ENCODE peak calls at places on chromosomes 1 and 21, in five cellular contexts. M, K, X, B and I are unnamed samples.
A peak's percentile ranks its signal among the peaks of the same experiment; 100 is the strongest.

GRCh38 chr1:45146833-45147232 is 59.6 kb downstream of the ZSWIM5 start:
- DNase-seq in B (no peak), X (no peak), M (no peak), K (no peak), I (no peak)

GRCh38 chr1:114002492-114003290 is 23.4 kb downstream of the OLFML3 start:
- DNase-seq in X (no peak), B (no peak), M (no peak), K (no peak), I (no peak)

GRCh38 chr1:161720341-161720887 is 930 bp upstream of the FCRLB start:
- DNase-seq in B (no peak), X (no peak), M (no peak), K (no peak), I (no peak)

GRCh38 chr1:178774263-178774662 is 49.2 kb downstream of the RALGPS2 start:
- DNase-seq in M (no peak), K (peak; percentile 21), B (no peak), X (peak; percentile 61), I (no peak)

GRCh38 chr1:62720946-62721554 is 32.9 kb upstream of the DOCK7 start:
- DNase-seq in X (no peak), K (no peak), M (no peak), B (no peak), I (no peak)

GRCh38 chr1:92324784-92325183 is 25.9 kb downstream of the RPAP2 start:
- DNase-seq in B (no peak), M (no peak), X (no peak), K (no peak), I (no peak)

GRCh38 chr1:27314169-27314568 is 7.8 kb upstream of the TMEM222 start:
- DNase-seq in M (no peak), K (no peak), B (no peak), X (no peak), I (no peak)

GRCh38 chr1:8666394-8667167 is 150.9 kb downstream of the RERE start:
- DNase-seq in X (no peak), B (no peak), M (no peak), K (no peak), I (no peak)

GRCh38 chr1:33721416-33721815 is 142.5 kb upstream of the HMGB4 start:
- DNase-seq in K (no peak), M (no peak), B (no peak), X (no peak), I (no peak)

GRCh38 chr1:232393010-232393833 is 236.7 kb downstream of the SIPA1L2 start:
- DNase-seq in B (no peak), M (no peak), X (no peak), K (no peak), I (no peak)

GRCh38 chr1:1187938-1188337 is 14.3 kb downstream of the TTLL10 start:
- DNase-seq in K (no peak), X (no peak), B (no peak), M (no peak), I (no peak)

GRCh38 chr1:231636157-231636556 is 9.6 kb downstream of the DISC1 start:
- DNase-seq in X (no peak), B (no peak), M (no peak), K (peak; percentile 31), I (no peak)

GRCh38 chr1:25676488-25676887 is 59.9 kb downstream of the MAN1C1 start:
- DNase-seq in B (peak; percentile 8), X (no peak), M (no peak), K (no peak), I (no peak)

GRCh38 chr1:156298852-156299357 is at the start of gene VHLL:
- DNase-seq in B (no peak), M (no peak), X (no peak), K (no peak), I (no peak)

GRCh38 chr1:23792151-23792945 is 1.4 kb downstream of the LYPLA2 start:
- DNase-seq in B (no peak), K (no peak), X (no peak), M (no peak), I (no peak)
- H3K27ac ChIP-seq in B (peak overlapping the region; percentile 58), K (peak overlapping the region; percentile 98), X (no peak overlapping the region), M (peak overlapping the region; percentile 75), I (no peak overlapping the region)

DNA sequence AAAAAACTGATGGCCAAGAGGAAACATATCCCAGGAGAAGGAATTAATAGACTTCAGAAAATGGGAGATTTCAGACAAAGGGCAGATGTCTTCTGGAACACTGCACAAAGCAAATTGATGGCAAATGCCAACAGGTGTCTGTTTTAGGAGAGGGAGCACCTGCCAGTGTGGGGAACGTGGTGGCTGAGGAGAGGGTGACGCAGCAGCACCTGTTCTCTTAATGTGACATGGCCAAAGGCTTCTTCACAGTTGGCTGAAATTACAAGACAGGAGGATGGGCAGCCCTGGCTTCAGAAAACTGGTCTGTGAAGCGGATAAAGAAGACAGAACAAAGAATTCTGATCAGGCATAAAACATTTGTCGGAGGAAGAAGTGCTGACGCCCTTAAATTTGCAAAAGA is 178.7 kb upstream of the RUNX1 start:
- DNase-seq in X (peak; percentile 94), K (no peak), M (no peak), B (no peak), I (no peak)
- H3K4me1 ChIP-seq in X (peaks cover 58% of the 10 kb centered on the region), K (peaks cover 9% of the 10 kb centered on the region), M (no peaks in the 10 kb centered on the region), B (peaks cover 21% of the 10 kb centered on the region), I (peaks cover 2% of the 10 kb centered on the region)

DNA sequence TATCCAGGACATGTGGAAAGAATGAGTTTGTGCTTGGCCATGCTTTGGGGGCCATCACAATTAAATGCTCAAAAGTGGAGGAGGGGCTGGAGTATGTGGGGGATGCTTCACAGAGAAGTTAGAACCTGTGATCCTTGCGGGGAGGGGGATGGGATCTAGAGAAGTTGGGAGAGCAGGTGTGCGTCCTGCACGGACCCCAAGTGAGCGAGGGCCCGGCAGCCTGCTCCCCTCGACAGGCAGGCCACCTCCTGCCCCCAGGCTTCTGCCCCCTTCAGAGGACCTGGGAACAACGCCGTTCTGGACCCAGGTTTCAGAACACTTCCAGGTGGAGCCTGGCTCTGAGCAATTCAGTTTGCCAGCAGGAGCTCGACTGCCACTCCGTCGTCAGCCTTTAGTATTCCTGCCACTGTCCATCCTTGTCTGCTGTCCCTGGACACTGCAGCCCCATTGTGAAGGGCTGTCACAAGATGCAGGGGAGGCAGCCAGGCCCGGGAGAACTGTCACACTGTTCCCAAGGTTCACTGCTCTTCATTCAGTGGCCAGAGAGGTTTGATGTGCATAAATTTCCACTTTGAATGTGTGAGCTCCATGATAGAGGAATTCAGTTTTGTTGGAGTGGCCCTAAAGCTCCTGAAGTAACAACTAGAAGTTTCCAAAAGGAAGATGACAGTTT is 112.2 kb downstream of the DHRS3 start:
- DNase-seq in X (no peak), M (no peak), K (no peak), B (no peak), I (no peak)
- H3K27ac ChIP-seq in X (no peak overlapping the region), M (no peak overlapping the region), K (no peak overlapping the region), B (no peak overlapping the region), I (no peak overlapping the region)

DNA sequence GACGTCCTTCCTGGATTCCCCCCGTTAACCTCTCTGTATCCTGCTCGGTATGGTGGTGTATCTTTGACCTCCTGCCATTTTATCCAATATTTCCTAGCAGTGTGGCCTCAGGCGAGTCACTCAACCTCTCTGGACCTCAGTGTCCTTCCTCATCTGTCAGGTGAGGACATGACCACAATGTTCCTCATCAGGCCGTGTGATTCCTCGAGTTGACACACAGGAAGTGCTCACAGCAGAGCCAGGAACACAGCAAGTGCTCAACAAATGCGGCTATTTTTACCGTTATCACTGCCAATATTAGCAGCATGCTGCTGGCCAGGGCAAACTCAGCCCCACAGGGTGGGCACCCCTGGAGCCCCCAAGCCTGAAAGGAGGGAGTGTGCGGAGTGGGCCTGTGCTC is 450.2 kb downstream of the KIF26B start:
- DNase-seq in X (no peak), B (no peak), M (no peak), K (no peak), I (no peak)
- H3K4me1 ChIP-seq in X (no peaks in the 10 kb centered on the region), B (no peaks in the 10 kb centered on the region), M (peaks cover 7% of the 10 kb centered on the region), K (no peaks in the 10 kb centered on the region), I (no peaks in the 10 kb centered on the region)

DNA sequence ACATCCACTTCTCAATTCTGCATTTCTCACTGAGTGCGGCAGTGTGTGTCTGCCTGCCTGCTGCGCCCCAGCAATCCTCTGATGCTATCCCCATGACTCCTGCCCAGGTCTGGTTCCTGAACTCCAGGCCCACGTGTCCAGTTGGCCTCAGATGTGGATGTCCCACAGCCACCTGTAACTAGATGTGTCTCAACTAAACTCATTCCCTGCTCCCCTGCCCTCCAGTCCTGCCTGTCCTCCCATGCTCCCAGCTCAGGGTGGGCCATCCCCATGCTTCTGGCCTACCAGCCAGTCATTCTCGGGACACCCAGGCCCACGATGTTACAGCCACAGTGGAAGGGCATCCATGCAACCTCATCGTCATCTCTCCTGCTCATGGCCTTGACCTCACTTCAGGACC is 76.8 kb downstream of the STUM start:
- DNase-seq in X (no peak), B (no peak), K (no peak), M (peak; percentile 54), I (no peak)
- H3K27ac ChIP-seq in X (no peak overlapping the region), B (peak overlapping the region; percentile 19), K (no peak overlapping the region), M (no peak overlapping the region), I (no peak overlapping the region)

GRCh38 chr1:227140376-227140775 is 177.9 kb downstream of the CDC42BPA start:
- DNase-seq in M (no peak), X (no peak), K (no peak), B (no peak), I (no peak)

GRCh38 chr1:227136210-227136609 is 182.1 kb downstream of the CDC42BPA start:
- DNase-seq in K (no peak), M (no peak), B (no peak), X (no peak), I (no peak)

GRCh38 chr1:227131193-227131592 is 187.1 kb downstream of the CDC42BPA start:
- DNase-seq in X (peak; percentile 50), M (no peak), K (peak; percentile 48), B (peak; percentile 6), I (no peak)

GRCh38 chr1:227134686-227135314 is 183.5 kb downstream of the CDC42BPA start:
- DNase-seq in K (no peak), X (no peak), M (no peak), B (no peak), I (no peak)
- H3K4me1 ChIP-seq in K (no peaks in the 10 kb centered on the region), X (no peaks in the 10 kb centered on the region), M (no peaks in the 10 kb centered on the region), B (no peaks in the 10 kb centered on the region), I (no peaks in the 10 kb centered on the region)

DNA sequence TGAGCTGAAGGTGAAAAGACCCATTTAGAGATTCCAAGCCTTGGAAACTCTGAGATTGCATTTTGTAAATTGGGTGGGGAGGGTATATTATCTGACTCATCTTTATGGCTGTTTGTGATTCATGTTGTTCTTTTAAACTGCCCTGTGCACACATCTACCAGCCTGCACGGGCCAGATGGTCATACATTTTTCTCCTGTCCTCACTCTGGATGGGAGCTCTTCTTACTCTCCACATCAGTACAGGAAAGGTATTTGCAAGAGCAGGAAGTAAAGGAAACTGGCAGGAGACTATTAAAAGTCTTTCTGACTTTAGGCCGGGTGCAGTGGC is 14.3 kb upstream of the NMNAT2 start:
- DNase-seq in K (no peak), X (no peak), M (no peak), B (peak; percentile 64), I (no peak)
- H3K27ac ChIP-seq in K (no peak overlapping the region), X (no peak overlapping the region), M (no peak overlapping the region), B (no peak overlapping the region), I (no peak overlapping the region)

GRCh38 chr1:234775477-234776246 is 165.7 kb upstream of the IRF2BP2 start:
- DNase-seq in X (no peak), M (no peak), K (no peak), B (peak; percentile 54), I (no peak)
- H3K4me1 ChIP-seq in X (peaks cover 19% of the 10 kb centered on the region), M (peaks cover 9% of the 10 kb centered on the region), K (peaks cover 18% of the 10 kb centered on the region), B (peaks cover 13% of the 10 kb centered on the region), I (peaks cover 2% of the 10 kb centered on the region)